ENCODE peak calls at places on chromosomes 4 and X, in ten cellular contexts. One of them, this sample, is unnamed.

GRCh38 chrX:113399501-113400192 is 559.0 kb upstream of the AMOT start:
- DNase-seq in Kasumi-1: no peak
- DNase-seq in stimulated activated naive CD8-positive, alpha-beta T cell treated with anti-CD3 and anti-CD28 coated beads, Interleukin-15, amount 100 ng/mL, for 72 hours: no peak
- DNase-seq in stimulated activated CD4-positive, alpha-beta T cell treated with anti-CD3 and anti-CD28 coated beads, Interleukin-15, amount 100 ng/mL, for 24 hours: no peak
- DNase-seq in C1 segment of cervical spinal cord: no peak
- DNase-seq in choroid plexus epithelial cell: no peak
- DNase-seq in type B pancreatic cell: no peak
- DNase-seq in osteoblast: no peak
- DNase-seq in COR-L47: no peak
- DNase-seq in M059J: peak
- DNase-seq in this sample: peak

GRCh38 chr4:183360161-183360919 is 38.1 kb upstream of the CLDN24 start:
- DNase-seq in Kasumi-1: no peak
- DNase-seq in stimulated activated naive CD8-positive, alpha-beta T cell treated with anti-CD3 and anti-CD28 coated beads, Interleukin-15, amount 100 ng/mL, for 72 hours: no peak
- DNase-seq in stimulated activated CD4-positive, alpha-beta T cell treated with anti-CD3 and anti-CD28 coated beads, Interleukin-15, amount 100 ng/mL, for 24 hours: no peak
- DNase-seq in C1 segment of cervical spinal cord: no peak
- DNase-seq in choroid plexus epithelial cell: peak
- DNase-seq in type B pancreatic cell: no peak
- DNase-seq in osteoblast: no peak
- DNase-seq in COR-L47: no peak
- DNase-seq in M059J: peak
- DNase-seq in this sample: peak

GRCh38 chr4:186844059-186844681 is 120.5 kb upstream of the FAT1 start:
- DNase-seq in Kasumi-1: no peak
- DNase-seq in stimulated activated naive CD8-positive, alpha-beta T cell treated with anti-CD3 and anti-CD28 coated beads, Interleukin-15, amount 100 ng/mL, for 72 hours: no peak
- DNase-seq in stimulated activated CD4-positive, alpha-beta T cell treated with anti-CD3 and anti-CD28 coated beads, Interleukin-15, amount 100 ng/mL, for 24 hours: no peak
- DNase-seq in C1 segment of cervical spinal cord: no peak
- DNase-seq in choroid plexus epithelial cell: peak
- DNase-seq in type B pancreatic cell: no peak
- DNase-seq in osteoblast: peak
- DNase-seq in COR-L47: no peak
- DNase-seq in M059J: peak
- DNase-seq in this sample: no peak

GRCh38 chr4:77761595-77761994 is 57.6 kb downstream of the CNOT6L start:
- DNase-seq in Kasumi-1: no peak
- DNase-seq in stimulated activated naive CD8-positive, alpha-beta T cell treated with anti-CD3 and anti-CD28 coated beads, Interleukin-15, amount 100 ng/mL, for 72 hours: no peak
- DNase-seq in stimulated activated CD4-positive, alpha-beta T cell treated with anti-CD3 and anti-CD28 coated beads, Interleukin-15, amount 100 ng/mL, for 24 hours: no peak
- DNase-seq in C1 segment of cervical spinal cord: no peak
- DNase-seq in choroid plexus epithelial cell: no peak
- DNase-seq in type B pancreatic cell: no peak
- DNase-seq in osteoblast: no peak
- DNase-seq in COR-L47: no peak
- DNase-seq in M059J: no peak
- DNase-seq in this sample: no peak

GRCh38 chr4:145541266-145541770 is 59.7 kb downstream of the SMAD1 start:
- DNase-seq in Kasumi-1: no peak
- DNase-seq in stimulated activated naive CD8-positive, alpha-beta T cell treated with anti-CD3 and anti-CD28 coated beads, Interleukin-15, amount 100 ng/mL, for 72 hours: no peak
- DNase-seq in stimulated activated CD4-positive, alpha-beta T cell treated with anti-CD3 and anti-CD28 coated beads, Interleukin-15, amount 100 ng/mL, for 24 hours: no peak
- DNase-seq in C1 segment of cervical spinal cord: no peak
- DNase-seq in choroid plexus epithelial cell: no peak
- DNase-seq in type B pancreatic cell: no peak
- DNase-seq in osteoblast: no peak
- DNase-seq in COR-L47: no peak
- DNase-seq in M059J: no peak
- DNase-seq in this sample: peak

GRCh38 chrX:72297953-72298730 is 7.6 kb downstream of the CITED1 start:
- DNase-seq in Kasumi-1: peak
- DNase-seq in stimulated activated naive CD8-positive, alpha-beta T cell treated with anti-CD3 and anti-CD28 coated beads, Interleukin-15, amount 100 ng/mL, for 72 hours: no peak
- DNase-seq in stimulated activated CD4-positive, alpha-beta T cell treated with anti-CD3 and anti-CD28 coated beads, Interleukin-15, amount 100 ng/mL, for 24 hours: no peak
- DNase-seq in C1 segment of cervical spinal cord: no peak
- DNase-seq in choroid plexus epithelial cell: peak
- DNase-seq in type B pancreatic cell: no peak
- DNase-seq in osteoblast: peak
- DNase-seq in COR-L47: no peak
- DNase-seq in M059J: peak
- DNase-seq in this sample: peak

GRCh38 chr4:94826206-94826605 is 68.5 kb downstream of the BMPR1B start:
- DNase-seq in Kasumi-1: no peak
- DNase-seq in stimulated activated naive CD8-positive, alpha-beta T cell treated with anti-CD3 and anti-CD28 coated beads, Interleukin-15, amount 100 ng/mL, for 72 hours: no peak
- DNase-seq in stimulated activated CD4-positive, alpha-beta T cell treated with anti-CD3 and anti-CD28 coated beads, Interleukin-15, amount 100 ng/mL, for 24 hours: no peak
- DNase-seq in C1 segment of cervical spinal cord: no peak
- DNase-seq in choroid plexus epithelial cell: peak
- DNase-seq in type B pancreatic cell: no peak
- DNase-seq in osteoblast: no peak
- DNase-seq in COR-L47: peak
- DNase-seq in M059J: no peak
- DNase-seq in this sample: peak

GRCh38 chr4:76984127-76984526 is 34.6 kb downstream of the SEPTIN11 start:
- DNase-seq in Kasumi-1: peak
- DNase-seq in stimulated activated naive CD8-positive, alpha-beta T cell treated with anti-CD3 and anti-CD28 coated beads, Interleukin-15, amount 100 ng/mL, for 72 hours: no peak
- DNase-seq in stimulated activated CD4-positive, alpha-beta T cell treated with anti-CD3 and anti-CD28 coated beads, Interleukin-15, amount 100 ng/mL, for 24 hours: no peak
- DNase-seq in C1 segment of cervical spinal cord: no peak
- DNase-seq in choroid plexus epithelial cell: peak
- DNase-seq in type B pancreatic cell: no peak
- DNase-seq in osteoblast: no peak
- DNase-seq in COR-L47: no peak
- DNase-seq in M059J: peak
- DNase-seq in this sample: peak

GRCh38 chrX:65586491-65586890 is 51.9 kb upstream of the LAS1L start:
- DNase-seq in Kasumi-1: no peak
- DNase-seq in stimulated activated naive CD8-positive, alpha-beta T cell treated with anti-CD3 and anti-CD28 coated beads, Interleukin-15, amount 100 ng/mL, for 72 hours: no peak
- DNase-seq in stimulated activated CD4-positive, alpha-beta T cell treated with anti-CD3 and anti-CD28 coated beads, Interleukin-15, amount 100 ng/mL, for 24 hours: no peak
- DNase-seq in C1 segment of cervical spinal cord: no peak
- DNase-seq in choroid plexus epithelial cell: no peak
- DNase-seq in type B pancreatic cell: no peak
- DNase-seq in osteoblast: no peak
- DNase-seq in COR-L47: no peak
- DNase-seq in M059J: peak
- DNase-seq in this sample: peak

GRCh38 chr4:149701733-149702132 is 113.9 kb downstream of the IQCM start:
- DNase-seq in Kasumi-1: no peak
- DNase-seq in stimulated activated naive CD8-positive, alpha-beta T cell treated with anti-CD3 and anti-CD28 coated beads, Interleukin-15, amount 100 ng/mL, for 72 hours: no peak
- DNase-seq in stimulated activated CD4-positive, alpha-beta T cell treated with anti-CD3 and anti-CD28 coated beads, Interleukin-15, amount 100 ng/mL, for 24 hours: no peak
- DNase-seq in C1 segment of cervical spinal cord: no peak
- DNase-seq in choroid plexus epithelial cell: no peak
- DNase-seq in type B pancreatic cell: no peak
- DNase-seq in osteoblast: no peak
- DNase-seq in COR-L47: no peak
- DNase-seq in M059J: no peak
- DNase-seq in this sample: no peak

GRCh38 chrX:68833855-68834331 is 5.1 kb downstream of the EFNB1 start:
- DNase-seq in Kasumi-1: peak
- DNase-seq in stimulated activated naive CD8-positive, alpha-beta T cell treated with anti-CD3 and anti-CD28 coated beads, Interleukin-15, amount 100 ng/mL, for 72 hours: no peak
- DNase-seq in stimulated activated CD4-positive, alpha-beta T cell treated with anti-CD3 and anti-CD28 coated beads, Interleukin-15, amount 100 ng/mL, for 24 hours: no peak
- DNase-seq in C1 segment of cervical spinal cord: no peak
- DNase-seq in choroid plexus epithelial cell: no peak
- DNase-seq in type B pancreatic cell: peak
- DNase-seq in osteoblast: peak
- DNase-seq in COR-L47: no peak
- DNase-seq in M059J: no peak
- DNase-seq in this sample: peak

GRCh38 chr4:794911-795725 is 30.8 kb downstream of the CPLX1 start:
- DNase-seq in Kasumi-1: no peak
- DNase-seq in stimulated activated naive CD8-positive, alpha-beta T cell treated with anti-CD3 and anti-CD28 coated beads, Interleukin-15, amount 100 ng/mL, for 72 hours: no peak
- DNase-seq in stimulated activated CD4-positive, alpha-beta T cell treated with anti-CD3 and anti-CD28 coated beads, Interleukin-15, amount 100 ng/mL, for 24 hours: peak
- DNase-seq in C1 segment of cervical spinal cord: no peak
- DNase-seq in choroid plexus epithelial cell: no peak
- DNase-seq in type B pancreatic cell: no peak
- DNase-seq in osteoblast: peak
- DNase-seq in COR-L47: no peak
- DNase-seq in M059J: no peak
- DNase-seq in this sample: no peak

GRCh38 chr4:65241257-65241997 is 428.9 kb downstream of the EPHA5 start:
- DNase-seq in Kasumi-1: no peak
- DNase-seq in stimulated activated naive CD8-positive, alpha-beta T cell treated with anti-CD3 and anti-CD28 coated beads, Interleukin-15, amount 100 ng/mL, for 72 hours: no peak
- DNase-seq in stimulated activated CD4-positive, alpha-beta T cell treated with anti-CD3 and anti-CD28 coated beads, Interleukin-15, amount 100 ng/mL, for 24 hours: no peak
- DNase-seq in C1 segment of cervical spinal cord: no peak
- DNase-seq in choroid plexus epithelial cell: no peak
- DNase-seq in type B pancreatic cell: no peak
- DNase-seq in osteoblast: peak
- DNase-seq in COR-L47: no peak
- DNase-seq in M059J: no peak
- DNase-seq in this sample: no peak

GRCh38 chr4:36128689-36129088 is 115.6 kb downstream of the ARAP2 start:
- DNase-seq in Kasumi-1: no peak
- DNase-seq in stimulated activated naive CD8-positive, alpha-beta T cell treated with anti-CD3 and anti-CD28 coated beads, Interleukin-15, amount 100 ng/mL, for 72 hours: no peak
- DNase-seq in stimulated activated CD4-positive, alpha-beta T cell treated with anti-CD3 and anti-CD28 coated beads, Interleukin-15, amount 100 ng/mL, for 24 hours: no peak
- DNase-seq in C1 segment of cervical spinal cord: no peak
- DNase-seq in choroid plexus epithelial cell: peak
- DNase-seq in type B pancreatic cell: no peak
- DNase-seq in osteoblast: no peak
- DNase-seq in COR-L47: no peak
- DNase-seq in M059J: no peak
- DNase-seq in this sample: peak

GRCh38 chr4:7637139-7637538 is 202.4 kb upstream of the PSAPL1 start:
- DNase-seq in Kasumi-1: no peak
- DNase-seq in stimulated activated naive CD8-positive, alpha-beta T cell treated with anti-CD3 and anti-CD28 coated beads, Interleukin-15, amount 100 ng/mL, for 72 hours: no peak
- DNase-seq in stimulated activated CD4-positive, alpha-beta T cell treated with anti-CD3 and anti-CD28 coated beads, Interleukin-15, amount 100 ng/mL, for 24 hours: no peak
- DNase-seq in C1 segment of cervical spinal cord: no peak
- DNase-seq in choroid plexus epithelial cell: no peak
- DNase-seq in type B pancreatic cell: no peak
- DNase-seq in osteoblast: peak
- DNase-seq in COR-L47: no peak
- DNase-seq in M059J: no peak
- DNase-seq in this sample: no peak

GRCh38 chr4:140246216-140246615 is 92.2 kb upstream of the MAML3 start:
- DNase-seq in Kasumi-1: no peak
- DNase-seq in stimulated activated naive CD8-positive, alpha-beta T cell treated with anti-CD3 and anti-CD28 coated beads, Interleukin-15, amount 100 ng/mL, for 72 hours: no peak
- DNase-seq in stimulated activated CD4-positive, alpha-beta T cell treated with anti-CD3 and anti-CD28 coated beads, Interleukin-15, amount 100 ng/mL, for 24 hours: no peak
- DNase-seq in C1 segment of cervical spinal cord: no peak
- DNase-seq in choroid plexus epithelial cell: no peak
- DNase-seq in type B pancreatic cell: no peak
- DNase-seq in osteoblast: no peak
- DNase-seq in COR-L47: no peak
- DNase-seq in M059J: no peak
- DNase-seq in this sample: no peak

GRCh38 chrX:72051589-72051988 is 80.1 kb downstream of the RTL5 start:
- DNase-seq in Kasumi-1: no peak
- DNase-seq in stimulated activated naive CD8-positive, alpha-beta T cell treated with anti-CD3 and anti-CD28 coated beads, Interleukin-15, amount 100 ng/mL, for 72 hours: no peak
- DNase-seq in stimulated activated CD4-positive, alpha-beta T cell treated with anti-CD3 and anti-CD28 coated beads, Interleukin-15, amount 100 ng/mL, for 24 hours: no peak
- DNase-seq in C1 segment of cervical spinal cord: no peak
- DNase-seq in choroid plexus epithelial cell: no peak
- DNase-seq in type B pancreatic cell: no peak
- DNase-seq in osteoblast: no peak
- DNase-seq in COR-L47: no peak
- DNase-seq in M059J: no peak
- DNase-seq in this sample: no peak

GRCh38 chr4:129899849-129900248 is 803.9 kb downstream of the C4orf33 start:
- DNase-seq in Kasumi-1: no peak
- DNase-seq in stimulated activated naive CD8-positive, alpha-beta T cell treated with anti-CD3 and anti-CD28 coated beads, Interleukin-15, amount 100 ng/mL, for 72 hours: no peak
- DNase-seq in stimulated activated CD4-positive, alpha-beta T cell treated with anti-CD3 and anti-CD28 coated beads, Interleukin-15, amount 100 ng/mL, for 24 hours: no peak
- DNase-seq in C1 segment of cervical spinal cord: no peak
- DNase-seq in choroid plexus epithelial cell: no peak
- DNase-seq in type B pancreatic cell: no peak
- DNase-seq in osteoblast: no peak
- DNase-seq in COR-L47: no peak
- DNase-seq in M059J: no peak
- DNase-seq in this sample: no peak

GRCh38 chr4:121739575-121739974 is 25.4 kb downstream of the SMIM43 start:
- DNase-seq in Kasumi-1: no peak
- DNase-seq in stimulated activated naive CD8-positive, alpha-beta T cell treated with anti-CD3 and anti-CD28 coated beads, Interleukin-15, amount 100 ng/mL, for 72 hours: no peak
- DNase-seq in stimulated activated CD4-positive, alpha-beta T cell treated with anti-CD3 and anti-CD28 coated beads, Interleukin-15, amount 100 ng/mL, for 24 hours: no peak
- DNase-seq in C1 segment of cervical spinal cord: no peak
- DNase-seq in choroid plexus epithelial cell: no peak
- DNase-seq in type B pancreatic cell: no peak
- DNase-seq in osteoblast: no peak
- DNase-seq in COR-L47: no peak
- DNase-seq in M059J: no peak
- DNase-seq in this sample: no peak

GRCh38 chr4:10298681-10299080 is 158.5 kb downstream of the ZNF518B start:
- DNase-seq in Kasumi-1: no peak
- DNase-seq in stimulated activated naive CD8-positive, alpha-beta T cell treated with anti-CD3 and anti-CD28 coated beads, Interleukin-15, amount 100 ng/mL, for 72 hours: no peak
- DNase-seq in stimulated activated CD4-positive, alpha-beta T cell treated with anti-CD3 and anti-CD28 coated beads, Interleukin-15, amount 100 ng/mL, for 24 hours: no peak
- DNase-seq in C1 segment of cervical spinal cord: no peak
- DNase-seq in choroid plexus epithelial cell: no peak
- DNase-seq in type B pancreatic cell: no peak
- DNase-seq in osteoblast: no peak
- DNase-seq in COR-L47: no peak
- DNase-seq in M059J: no peak
- DNase-seq in this sample: no peak

GRCh38 chr4:27239651-27240050 is 379.0 kb downstream of the STIM2 start:
- DNase-seq in Kasumi-1: no peak
- DNase-seq in stimulated activated naive CD8-positive, alpha-beta T cell treated with anti-CD3 and anti-CD28 coated beads, Interleukin-15, amount 100 ng/mL, for 72 hours: no peak
- DNase-seq in stimulated activated CD4-positive, alpha-beta T cell treated with anti-CD3 and anti-CD28 coated beads, Interleukin-15, amount 100 ng/mL, for 24 hours: no peak
- DNase-seq in C1 segment of cervical spinal cord: no peak
- DNase-seq in choroid plexus epithelial cell: no peak
- DNase-seq in type B pancreatic cell: no peak
- DNase-seq in osteoblast: no peak
- DNase-seq in COR-L47: no peak
- DNase-seq in M059J: no peak
- DNase-seq in this sample: peak

GRCh38 chrX:78517124-78517523 is 142.0 kb downstream of the RTL3 start:
- DNase-seq in Kasumi-1: no peak
- DNase-seq in stimulated activated naive CD8-positive, alpha-beta T cell treated with anti-CD3 and anti-CD28 coated beads, Interleukin-15, amount 100 ng/mL, for 72 hours: peak
- DNase-seq in stimulated activated CD4-positive, alpha-beta T cell treated with anti-CD3 and anti-CD28 coated beads, Interleukin-15, amount 100 ng/mL, for 24 hours: peak
- DNase-seq in C1 segment of cervical spinal cord: no peak
- DNase-seq in choroid plexus epithelial cell: peak
- DNase-seq in type B pancreatic cell: no peak
- DNase-seq in osteoblast: no peak
- DNase-seq in COR-L47: no peak
- DNase-seq in M059J: peak
- DNase-seq in this sample: peak

GRCh38 chr4:115780268-115780667 is 666.8 kb upstream of the NDST4 start:
- DNase-seq in Kasumi-1: no peak
- DNase-seq in stimulated activated naive CD8-positive, alpha-beta T cell treated with anti-CD3 and anti-CD28 coated beads, Interleukin-15, amount 100 ng/mL, for 72 hours: no peak
- DNase-seq in stimulated activated CD4-positive, alpha-beta T cell treated with anti-CD3 and anti-CD28 coated beads, Interleukin-15, amount 100 ng/mL, for 24 hours: no peak
- DNase-seq in C1 segment of cervical spinal cord: no peak
- DNase-seq in choroid plexus epithelial cell: no peak
- DNase-seq in type B pancreatic cell: no peak
- DNase-seq in osteoblast: no peak
- DNase-seq in COR-L47: no peak
- DNase-seq in M059J: no peak
- DNase-seq in this sample: peak

GRCh38 chrX:154056739-154057367 is 37.2 kb upstream of the IRAK1 start:
- DNase-seq in Kasumi-1: peak
- DNase-seq in stimulated activated naive CD8-positive, alpha-beta T cell treated with anti-CD3 and anti-CD28 coated beads, Interleukin-15, amount 100 ng/mL, for 72 hours: no peak
- DNase-seq in stimulated activated CD4-positive, alpha-beta T cell treated with anti-CD3 and anti-CD28 coated beads, Interleukin-15, amount 100 ng/mL, for 24 hours: no peak
- DNase-seq in C1 segment of cervical spinal cord: no peak
- DNase-seq in choroid plexus epithelial cell: peak
- DNase-seq in type B pancreatic cell: no peak
- DNase-seq in osteoblast: no peak
- DNase-seq in COR-L47: no peak
- DNase-seq in M059J: no peak
- DNase-seq in this sample: peak

GRCh38 chrX:151981129-151981528 is 6.7 kb upstream of the GABRE start:
- DNase-seq in Kasumi-1: no peak
- DNase-seq in stimulated activated naive CD8-positive, alpha-beta T cell treated with anti-CD3 and anti-CD28 coated beads, Interleukin-15, amount 100 ng/mL, for 72 hours: no peak
- DNase-seq in stimulated activated CD4-positive, alpha-beta T cell treated with anti-CD3 and anti-CD28 coated beads, Interleukin-15, amount 100 ng/mL, for 24 hours: no peak
- DNase-seq in C1 segment of cervical spinal cord: no peak
- DNase-seq in choroid plexus epithelial cell: peak
- DNase-seq in type B pancreatic cell: no peak
- DNase-seq in osteoblast: peak
- DNase-seq in COR-L47: no peak
- DNase-seq in M059J: peak
- DNase-seq in this sample: peak

GRCh38 chr4:128525939-128526630 is 238.5 kb upstream of the PGRMC2 start:
- DNase-seq in Kasumi-1: no peak
- DNase-seq in stimulated activated naive CD8-positive, alpha-beta T cell treated with anti-CD3 and anti-CD28 coated beads, Interleukin-15, amount 100 ng/mL, for 72 hours: no peak
- DNase-seq in stimulated activated CD4-positive, alpha-beta T cell treated with anti-CD3 and anti-CD28 coated beads, Interleukin-15, amount 100 ng/mL, for 24 hours: no peak
- DNase-seq in C1 segment of cervical spinal cord: no peak
- DNase-seq in choroid plexus epithelial cell: peak
- DNase-seq in type B pancreatic cell: no peak
- DNase-seq in osteoblast: no peak
- DNase-seq in COR-L47: no peak
- DNase-seq in M059J: no peak
- DNase-seq in this sample: peak

GRCh38 chrX:131288738-131289511 is at the start of gene IGSF1:
- DNase-seq in Kasumi-1: peak
- DNase-seq in stimulated activated naive CD8-positive, alpha-beta T cell treated with anti-CD3 and anti-CD28 coated beads, Interleukin-15, amount 100 ng/mL, for 72 hours: no peak
- DNase-seq in stimulated activated CD4-positive, alpha-beta T cell treated with anti-CD3 and anti-CD28 coated beads, Interleukin-15, amount 100 ng/mL, for 24 hours: peak
- DNase-seq in C1 segment of cervical spinal cord: peak
- DNase-seq in choroid plexus epithelial cell: peak
- DNase-seq in type B pancreatic cell: no peak
- DNase-seq in osteoblast: peak
- DNase-seq in COR-L47: no peak
- DNase-seq in M059J: peak
- DNase-seq in this sample: peak

GRCh38 chr4:7326306-7326692 is 108.4 kb downstream of the PSAPL1 start:
- DNase-seq in Kasumi-1: no peak
- DNase-seq in stimulated activated naive CD8-positive, alpha-beta T cell treated with anti-CD3 and anti-CD28 coated beads, Interleukin-15, amount 100 ng/mL, for 72 hours: no peak
- DNase-seq in stimulated activated CD4-positive, alpha-beta T cell treated with anti-CD3 and anti-CD28 coated beads, Interleukin-15, amount 100 ng/mL, for 24 hours: no peak
- DNase-seq in C1 segment of cervical spinal cord: no peak
- DNase-seq in choroid plexus epithelial cell: no peak
- DNase-seq in type B pancreatic cell: no peak
- DNase-seq in osteoblast: peak
- DNase-seq in COR-L47: no peak
- DNase-seq in M059J: no peak
- DNase-seq in this sample: no peak